ENCODE peak calls at places on chromosome 3, in ten cellular contexts. L, N, Q, M, F, X, W, P, K and I are unnamed samples.

GRCh38 chr3:146217324-146217723 is 33.6 kb downstream of the PLSCR4 start:
- DNase-seq in L (no peak), N (no peak), Q (no peak), M (peak; percentile 4), F (no peak), X (no peak), W (no peak), P (no peak), K (no peak), I (no peak)

GRCh38 chr3:23455084-23455483 is 252.0 kb downstream of the UBE2E2 start:
- DNase-seq in L (peak; percentile 78), N (no peak), Q (no peak), M (peak; percentile 89), F (no peak), X (no peak), W (no peak), P (no peak), K (no peak), I (no peak)

GRCh38 chr3:110526732-110527727 is 544.6 kb upstream of the NECTIN3 start:
- DNase-seq in L (peak; percentile 89), N (no peak), Q (no peak), M (peak; percentile 95), F (no peak), X (no peak), W (no peak), P (no peak), K (no peak), I (no peak)

GRCh38 chr3:64464955-64465354 is 222.8 kb downstream of the ADAMTS9 start:
- DNase-seq in L (no peak), N (no peak), Q (no peak), M (no peak), F (no peak), X (no peak), W (no peak), P (no peak), K (no peak), I (no peak)

GRCh38 chr3:172186607-172187006 is 147.2 kb downstream of the FNDC3B start:
- DNase-seq in L (no peak), N (no peak), Q (no peak), M (no peak), F (no peak), X (no peak), W (no peak), P (no peak), K (no peak), I (no peak)

GRCh38 chr3:48398701-48399386 is 26.8 kb downstream of the FBXW12 start:
- DNase-seq in L (no peak), N (no peak), Q (no peak), M (no peak), F (no peak), X (no peak), W (peak; percentile 80), P (no peak), K (no peak), I (no peak)

GRCh38 chr3:45690331-45691035 is 1.3 kb downstream of the SACM1L start:
- DNase-seq in L (no peak), N (no peak), Q (peak; percentile 31), M (no peak), F (no peak), X (no peak), W (no peak), P (no peak), K (peak; percentile 51), I (no peak)

GRCh38 chr3:187016639-187017345 is 86.5 kb downstream of the ST6GAL1 start:
- DNase-seq in L (peak; percentile 79), N (no peak), Q (peak; percentile 69), M (peak; percentile 11), F (peak; percentile 74), X (no peak), W (no peak), P (peak; percentile 53), K (no peak), I (peak; percentile 47)

GRCh38 chr3:159892801-159893200 is 95.8 kb upstream of the IL12A start:
- DNase-seq in L (no peak), N (no peak), Q (no peak), M (no peak), F (no peak), X (no peak), W (no peak), P (no peak), K (no peak), I (no peak)

GRCh38 chr3:159896543-159896942 is 92.1 kb upstream of the IL12A start:
- DNase-seq in L (no peak), N (no peak), Q (no peak), M (no peak), F (no peak), X (no peak), W (no peak), P (no peak), K (no peak), I (no peak)

GRCh38 chr3:159894386-159894785 is 94.2 kb upstream of the IL12A start:
- DNase-seq in L (no peak), N (no peak), Q (no peak), M (no peak), F (no peak), X (no peak), W (no peak), P (no peak), K (peak; percentile 32), I (no peak)

GRCh38 chr3:159895430-159895829 is 93.2 kb upstream of the IL12A start:
- DNase-seq in L (no peak), N (no peak), Q (no peak), M (no peak), F (no peak), X (no peak), W (no peak), P (no peak), K (no peak), I (no peak)

GRCh38 chr3:159892171-159892791 is 96.4 kb upstream of the IL12A start:
- DNase-seq in L (no peak), N (no peak), Q (no peak), M (no peak), F (no peak), X (no peak), W (no peak), P (no peak), K (peak; percentile 63), I (no peak)
- TF ChIP-seq CTCF in L (no peak), N (no peak), Q (no peak), M (no peak), F (no peak), X (no peak), W (no peak), P (no peak), K (no peak), I (no peak)

GRCh38 chr3:141575879-141576743 is 89.3 kb downstream of the RASA2 start:
- DNase-seq in L (peak; percentile 51), N (no peak), Q (peak; percentile 37), M (peak; percentile 40), F (peak; percentile 33), X (no peak), W (no peak), P (peak; percentile 7), K (no peak), I (peak; percentile 43)

GRCh38 chr3:141578197-141578596 is 91.4 kb downstream of the RASA2 start:
- DNase-seq in L (peak; percentile 19), N (no peak), Q (no peak), M (peak; percentile 80), F (no peak), X (no peak), W (no peak), P (no peak), K (no peak), I (no peak)

GRCh38 chr3:141576744-141577052 is 89.9 kb downstream of the RASA2 start:
- DNase-seq in L (no peak), N (no peak), Q (no peak), M (no peak), F (no peak), X (no peak), W (no peak), P (no peak), K (no peak), I (no peak)
- TF ChIP-seq CTCF in L (no peak), N (no peak), Q (peak; percentile 22), M (no peak), F (no peak), X (no peak), W (no peak), P (no peak), K (no peak), I (no peak)

DNA sequence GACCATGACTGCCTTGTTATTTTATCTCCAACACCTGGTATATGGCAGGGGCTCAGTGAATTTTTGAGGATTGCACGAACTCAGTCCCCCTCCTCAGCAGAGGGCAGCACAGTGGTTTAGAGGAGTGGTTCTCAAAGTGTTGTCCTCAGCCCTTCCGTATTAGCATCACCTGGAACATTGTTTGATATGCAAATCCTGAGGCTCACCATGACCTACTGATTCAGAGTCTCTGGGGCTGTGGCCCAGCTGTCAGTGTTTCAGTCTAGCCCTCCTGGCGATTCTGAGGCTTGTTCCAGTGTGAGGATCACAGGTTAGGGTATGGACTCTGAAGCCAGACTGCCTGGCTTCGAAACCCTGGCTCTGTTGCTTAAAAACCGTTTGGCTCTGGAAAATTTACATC is 12.8 kb downstream of the COL6A6 start:
- DNase-seq in L (no peak), N (no peak), Q (peak; percentile 55), M (no peak), F (peak; percentile 6), X (no peak), W (no peak), P (no peak), K (no peak), I (no peak)
- TF ChIP-seq CTCF in L (no peak), N (no peak), Q (peak; percentile 55), M (no peak), F (no peak), X (no peak), W (no peak), P (no peak), K (no peak), I (no peak)

GRCh38 chr3:184811034-184811433 is 932 bp upstream of the VPS8 start:
- DNase-seq in L (no peak), N (no peak), Q (no peak), M (no peak), F (no peak), X (no peak), W (no peak), P (no peak), K (no peak), I (no peak)

GRCh38 chr3:184805351-184806038 is 6.5 kb upstream of the VPS8 start:
- DNase-seq in L (no peak), N (no peak), Q (no peak), M (no peak), F (no peak), X (no peak), W (no peak), P (peak; percentile 72), K (peak; percentile 36), I (no peak)

GRCh38 chr3:184807549-184807948 is 4.4 kb upstream of the VPS8 start:
- DNase-seq in L (no peak), N (no peak), Q (no peak), M (peak; percentile 28), F (no peak), X (no peak), W (no peak), P (no peak), K (no peak), I (no peak)

GRCh38 chr3:184806567-184807271 is 5.2 kb upstream of the VPS8 start:
- DNase-seq in L (no peak), N (no peak), Q (no peak), M (no peak), F (no peak), X (no peak), W (no peak), P (no peak), K (no peak), I (no peak)

DNA sequence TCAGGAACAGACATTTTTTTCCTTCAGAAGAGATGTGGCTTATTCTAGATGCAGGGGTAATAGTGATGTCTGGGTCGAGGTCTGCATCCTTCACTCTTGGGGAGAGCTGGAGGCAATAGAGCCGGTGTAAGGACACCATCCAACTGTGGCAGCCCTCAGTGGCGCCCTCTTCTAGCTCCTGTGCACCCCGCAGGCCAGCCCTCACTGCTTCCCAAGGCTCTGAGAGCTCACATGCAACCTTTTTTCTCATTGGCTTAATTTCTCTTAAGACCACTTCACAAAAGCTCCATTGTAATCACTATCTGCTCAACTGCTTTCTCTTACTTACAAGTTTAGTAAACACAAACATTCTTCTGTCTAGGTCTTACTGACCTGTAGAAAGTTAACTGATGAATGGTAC is 3.9 kb upstream of the VPS8 start:
- DNase-seq in L (no peak), N (no peak), Q (peak; percentile 25), M (no peak), F (no peak), X (no peak), W (no peak), P (peak; percentile 20), K (peak; percentile 52), I (no peak)
- TF ChIP-seq CTCF in L (peak; percentile 14), N (peak; percentile 52), Q (peak; percentile 65), M (peak; percentile 23), F (no peak), X (no peak), W (no peak), P (peak; percentile 25), K (peak; percentile 66), I (no peak)